ENCODE peak calls at places on chromosome X, in seven cellular contexts. U is choroid plexus epithelial cell; L is mammary epithelial cell; P is CD8-positive, alpha-beta T cell; B is H1; Y is cardiac fibroblast; X is astrocyte of the cerebellum. S is an unnamed sample.

GRCh38 chrX:13085533-13085932 is 41.1 kb upstream of the FAM9C start:
- DNase-seq in X (no peak), Y (no peak), U (no peak), L (no peak), B (no peak), P (peak), S (no peak)

GRCh38 chrX:31132803-31133202 is 61.0 kb upstream of the FTHL17 start:
- DNase-seq in X (no peak), L (no peak), B (no peak), Y (no peak), U (no peak), P (no peak), S (no peak)

GRCh38 chrX:120753413-120754251 is 122.0 kb downstream of the CT47B1 start:
- DNase-seq in B (no peak), U (no peak), X (no peak), L (no peak), P (no peak), Y (no peak), S (no peak)

GRCh38 chrX:69065451-69065850 is 99.8 kb downstream of the PJA1 start:
- DNase-seq in B (no peak), L (peak), Y (peak), U (peak), P (no peak), X (no peak), S (no peak)

GRCh38 chrX:118865231-118865630 is 41.6 kb downstream of the ZCCHC12 start:
- DNase-seq in B (no peak), P (no peak), X (no peak), U (no peak), L (no peak), Y (no peak), S (no peak)

GRCh38 chrX:150361070-150361776 is 1.9 kb upstream of the MAMLD1 start:
- DNase-seq in U (peak), B (no peak), X (no peak), L (peak), Y (no peak), P (peak), S (no peak)

GRCh38 chrX:118355225-118355920 is 9.5 kb downstream of the WDR44 start:
- DNase-seq in X (no peak), U (no peak), B (no peak), L (peak), Y (no peak), P (no peak), S (no peak)

GRCh38 chrX:26558719-26559386 is 342.9 kb downstream of the MAGEB5 start:
- DNase-seq in Y (no peak), X (no peak), L (no peak), U (no peak), B (no peak), P (no peak), S (no peak)

GRCh38 chrX:148741441-148741840 is 241.0 kb downstream of the AFF2 start:
- DNase-seq in U (no peak), Y (peak), X (no peak), P (no peak), B (peak), L (no peak), S (no peak)

GRCh38 chrX:17595456-17596035 is 141.7 kb upstream of the SCML1 start:
- DNase-seq in Y (no peak), P (no peak), L (peak), B (no peak), U (peak), X (no peak), S (no peak)

GRCh38 chrX:55919367-55920221 is 202.0 kb downstream of the RRAGB start:
- DNase-seq in L (peak), X (no peak), P (no peak), Y (no peak), B (no peak), U (no peak), S (no peak)

GRCh38 chrX:130060122-130061069 is 49.9 kb downstream of the ELF4 start:
- DNase-seq in U (peak), P (peak), L (peak), Y (peak), B (no peak), X (no peak), S (no peak)

GRCh38 chrX:133185938-133186337 is 32.2 kb downstream of the TFDP3 start:
- DNase-seq in U (no peak), B (no peak), Y (no peak), X (no peak), L (peak), P (no peak), S (no peak)

GRCh38 chrX:111652719-111653118 is 28.3 kb upstream of the ALG13 start:
- DNase-seq in P (no peak), U (peak), L (no peak), X (no peak), Y (no peak), B (no peak), S (no peak)

GRCh38 chrX:112688242-112688641 is 8.5 kb upstream of the LHFPL1 start:
- DNase-seq in B (no peak), X (no peak), L (no peak), U (no peak), P (no peak), Y (no peak), S (no peak)

GRCh38 chrX:7334253-7334935 is 186.4 kb upstream of the PUDP start:
- DNase-seq in B (no peak), X (peak), P (no peak), Y (peak), L (no peak), U (peak), S (peak)

GRCh38 chrX:110175146-110175545 is 142.7 kb downstream of the AMMECR1 start:
- DNase-seq in L (no peak), U (no peak), Y (no peak), X (no peak), B (no peak), P (no peak), S (no peak)

GRCh38 chrX:4830880-4831557 is 1117.6 kb upstream of the PRKX start:
- DNase-seq in L (peak), B (no peak), U (no peak), P (no peak), X (no peak), Y (no peak), S (no peak)

GRCh38 chrX:29652484-29652883 is 562.9 kb upstream of the MAGEB2 start:
- DNase-seq in B (no peak), U (peak), X (peak), P (no peak), L (peak), Y (peak), S (peak)

GRCh38 chrX:50874878-50875277 is 35.7 kb upstream of the BMP15 start:
- DNase-seq in X (no peak), U (no peak), B (no peak), Y (no peak), L (no peak), P (no peak), S (no peak)

GRCh38 chrX:77776648-77777047 is 9.4 kb downstream of the ATRX start:
- DNase-seq in L (no peak), P (no peak), X (no peak), B (no peak), Y (no peak), U (no peak), S (no peak)

GRCh38 chrX:70504772-70505450 is 60.3 kb downstream of the DLG3 start:
- DNase-seq in L (no peak), U (no peak), B (no peak), X (no peak), P (no peak), Y (no peak), S (no peak)

GRCh38 chrX:8189096-8189830 is 18.2 kb upstream of the VCX2 start:
- DNase-seq in B (no peak), P (no peak), L (no peak), Y (no peak), U (no peak), X (no peak), S (no peak)

GRCh38 chrX:357693-358471 is 28.8 kb downstream of the PPP2R3B start:
- DNase-seq in P (peak), U (peak), L (no peak), X (no peak), B (no peak), Y (peak), S (no peak)

GRCh38 chrX:73401591-73402266 is 45.1 kb upstream of the CDX4 start:
- DNase-seq in Y (no peak), B (no peak), U (no peak), P (no peak), L (no peak), X (no peak), S (no peak)

GRCh38 chrX:22323541-22323940 is 50.8 kb downstream of the CBLL2 start:
- DNase-seq in B (no peak), L (peak), Y (peak), P (no peak), X (peak), U (peak), S (peak)

GRCh38 chrX:7108995-7109634 is 38.4 kb upstream of the STS start:
- DNase-seq in Y (peak), U (no peak), P (no peak), B (no peak), L (no peak), X (no peak), S (no peak)

GRCh38 chrX:12471061-12471460 is 320.2 kb upstream of the PRPS2 start:
- DNase-seq in U (no peak), Y (no peak), P (no peak), B (no peak), L (peak), X (no peak), S (no peak)

GRCh38 chrX:54180403-54180802 is 2.7 kb downstream of the FAM120C start:
- DNase-seq in P (no peak), B (no peak), L (no peak), Y (peak), X (no peak), U (peak), S (no peak)
- H3K4me3 ChIP-seq in P (no peak), B (no peak), L (no peak), Y (peak), X (peak), U (peak), S (peak)

DNA sequence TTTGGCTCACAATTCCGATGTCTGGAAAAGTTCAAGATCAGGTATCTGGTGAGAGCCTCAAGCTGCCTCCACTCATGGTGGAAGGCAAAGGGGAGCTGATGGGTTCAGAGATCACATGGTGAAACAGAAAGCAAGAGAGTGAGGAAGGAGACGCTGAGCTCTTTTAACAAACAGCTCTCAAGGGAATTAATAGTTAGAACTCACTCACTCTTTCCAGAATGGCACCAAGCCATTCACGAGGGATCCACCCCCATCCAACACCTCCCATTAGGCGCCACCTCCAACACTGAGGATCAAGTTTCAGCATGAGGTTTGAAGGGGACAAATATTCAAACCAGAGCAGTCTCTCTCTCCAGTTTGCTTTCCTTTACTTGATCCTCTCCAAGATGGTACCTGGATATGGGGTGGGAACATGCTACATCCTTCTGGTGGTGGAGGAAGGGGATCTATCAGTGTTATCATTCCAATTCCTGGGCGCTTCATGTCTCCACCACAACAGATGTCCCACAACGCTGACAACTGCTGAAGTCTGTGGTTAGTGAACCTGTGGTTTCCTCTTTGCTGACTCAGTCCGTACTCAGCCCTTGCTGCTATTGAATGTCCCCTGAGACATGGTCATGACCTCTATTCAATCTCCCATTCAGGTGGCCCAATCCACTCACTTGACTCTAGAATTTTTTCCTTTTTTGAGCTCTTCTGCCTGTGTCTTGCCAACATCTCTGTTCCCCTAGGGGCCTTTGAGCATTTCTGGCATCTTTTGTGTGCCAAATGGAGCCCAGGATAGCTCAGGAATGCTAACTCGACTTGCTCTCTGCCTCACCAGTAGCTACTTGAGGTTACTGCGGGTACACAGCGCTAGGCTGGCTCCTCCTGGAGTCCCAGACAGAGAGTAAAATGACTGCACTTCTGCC is 395.2 kb downstream of the MID1IP1 start:
- DNase-seq in P (peak), Y (peak), U (peak), X (peak), B (no peak), L (peak), S (peak)
- H3K4me3 ChIP-seq in P (no peak), Y (no peak), U (no peak), X (no peak), B (no peak), L (no peak), S (no peak)

GRCh38 chrX:139971394-139971749 is 6.1 kb upstream of the CXorf66 start:
- DNase-seq in B (no peak), U (no peak), Y (no peak), X (no peak), L (no peak), P (no peak), S (no peak)
- H3K4me3 ChIP-seq in B (no peak), U (no peak), Y (no peak), X (no peak), L (peak), P (no peak), S (no peak)

GRCh38 chrX:10278716-10279115 is 121.9 kb downstream of the CLCN4 start:
- DNase-seq in B (no peak), L (no peak), P (no peak), Y (no peak), U (no peak), X (no peak), S (no peak)

GRCh38 chrX:10282490-10282889 is 125.7 kb downstream of the CLCN4 start:
- DNase-seq in B (no peak), P (no peak), U (no peak), L (no peak), X (no peak), Y (no peak), S (no peak)

GRCh38 chrX:10280061-10280460 is 123.3 kb downstream of the CLCN4 start:
- DNase-seq in P (no peak), Y (no peak), L (no peak), X (no peak), B (no peak), U (no peak), S (no peak)
- H3K4me3 ChIP-seq in P (no peak), Y (no peak), L (no peak), X (no peak), B (no peak), U (no peak), S (no peak)

GRCh38 chrX:153766871-153767673 is 3.0 kb downstream of the PLXNB3 start:
- DNase-seq in X (no peak), B (no peak), L (no peak), Y (no peak), P (no peak), U (no peak), S (no peak)

GRCh38 chrX:153766098-153766817 is 2.2 kb downstream of the PLXNB3 start:
- DNase-seq in X (peak), Y (peak), B (no peak), U (peak), P (peak), L (peak), S (peak)

GRCh38 chrX:153764786-153765137 is 713 bp downstream of the PLXNB3 start:
- DNase-seq in B (no peak), L (no peak), P (no peak), Y (no peak), X (no peak), U (no peak), S (no peak)

GRCh38 chrX:153763989-153764755 is at the start of gene PLXNB3:
- DNase-seq in U (peak), B (peak), L (peak), X (peak), P (peak), Y (peak), S (no peak)

DNA sequence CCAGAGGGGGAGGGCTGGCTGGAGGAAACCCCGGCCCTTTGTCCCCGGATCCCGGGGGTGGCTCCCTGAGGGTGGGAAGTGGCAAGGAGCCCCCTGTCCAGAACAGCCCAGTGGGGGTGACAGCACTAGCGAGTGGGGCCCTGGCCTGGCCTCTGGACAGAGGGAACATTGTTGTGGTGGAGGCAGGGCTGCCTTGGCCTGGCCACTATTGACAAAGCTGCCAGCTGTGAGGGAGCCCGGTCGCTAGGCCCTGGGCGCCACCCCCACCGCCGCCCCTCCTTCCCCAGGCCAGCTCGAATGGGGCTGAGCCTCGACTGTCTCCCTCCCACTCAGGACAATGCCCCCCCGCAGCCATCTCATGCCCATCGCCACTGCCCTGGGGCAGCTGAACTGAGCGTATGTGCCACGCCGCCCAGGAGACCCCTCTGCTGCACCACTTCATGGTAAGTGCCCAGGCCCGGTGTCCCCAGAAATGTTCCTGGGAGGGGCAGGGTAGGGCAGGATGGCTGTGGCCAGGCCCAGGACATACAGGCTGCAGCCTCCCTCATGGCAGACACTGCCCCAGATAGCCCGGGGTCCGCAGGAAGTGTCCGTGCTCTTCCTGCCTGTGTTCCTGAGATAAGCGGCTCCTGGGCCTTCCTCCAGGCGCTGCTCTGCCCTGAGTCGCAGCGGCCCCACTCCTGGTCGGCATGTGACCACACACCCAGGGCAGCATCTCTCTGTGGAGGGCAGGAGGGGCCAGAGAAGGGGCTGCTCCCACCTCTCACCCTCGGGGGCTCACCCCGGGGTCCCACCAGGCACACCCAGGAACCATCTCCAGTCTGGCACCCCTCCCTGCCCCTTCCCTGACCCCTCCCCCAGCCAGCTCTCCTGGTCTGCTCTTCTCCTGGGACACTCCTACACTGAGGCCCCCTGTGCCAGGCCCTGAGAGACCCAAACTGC is 1.4 kb downstream of the PLXNB3 start:
- DNase-seq in Y (peak), L (no peak), X (no peak), B (no peak), P (no peak), U (peak), S (no peak)
- H3K4me3 ChIP-seq in Y (peak), L (peak), X (peak), B (no peak), P (no peak), U (peak), S (peak)

GRCh38 chrX:19715711-19716638 is 171.4 kb downstream of the SH3KBP1 start:
- DNase-seq in B (no peak), Y (no peak), P (no peak), U (no peak), X (no peak), L (no peak), S (no peak)
- H3K4me3 ChIP-seq in B (no peak), Y (no peak), P (no peak), U (no peak), X (no peak), L (no peak), S (no peak)

GRCh38 chrX:20668550-20668949 is 401.8 kb upstream of the RPS6KA3 start:
- DNase-seq in L (no peak), U (no peak), Y (no peak), X (no peak), P (no peak), B (no peak), S (no peak)
- H3K4me3 ChIP-seq in L (no peak), U (no peak), Y (no peak), X (no peak), P (no peak), B (no peak), S (no peak)

GRCh38 chrX:39175418-39176057 is 374.3 kb downstream of the MID1IP1 start:
- DNase-seq in B (no peak), U (no peak), L (no peak), P (no peak), Y (no peak), X (no peak), S (no peak)

GRCh38 chrX:39171686-39172085 is 370.4 kb downstream of the MID1IP1 start:
- DNase-seq in L (no peak), Y (no peak), U (no peak), P (no peak), X (no peak), B (no peak), S (no peak)

GRCh38 chrX:39176105-39176504 is 374.8 kb downstream of the MID1IP1 start:
- DNase-seq in Y (no peak), U (no peak), P (no peak), X (no peak), L (no peak), B (no peak), S (no peak)

GRCh38 chrX:39170432-39170831 is 369.2 kb downstream of the MID1IP1 start:
- DNase-seq in Y (no peak), P (no peak), B (no peak), U (no peak), L (no peak), X (no peak), S (no peak)

DNA sequence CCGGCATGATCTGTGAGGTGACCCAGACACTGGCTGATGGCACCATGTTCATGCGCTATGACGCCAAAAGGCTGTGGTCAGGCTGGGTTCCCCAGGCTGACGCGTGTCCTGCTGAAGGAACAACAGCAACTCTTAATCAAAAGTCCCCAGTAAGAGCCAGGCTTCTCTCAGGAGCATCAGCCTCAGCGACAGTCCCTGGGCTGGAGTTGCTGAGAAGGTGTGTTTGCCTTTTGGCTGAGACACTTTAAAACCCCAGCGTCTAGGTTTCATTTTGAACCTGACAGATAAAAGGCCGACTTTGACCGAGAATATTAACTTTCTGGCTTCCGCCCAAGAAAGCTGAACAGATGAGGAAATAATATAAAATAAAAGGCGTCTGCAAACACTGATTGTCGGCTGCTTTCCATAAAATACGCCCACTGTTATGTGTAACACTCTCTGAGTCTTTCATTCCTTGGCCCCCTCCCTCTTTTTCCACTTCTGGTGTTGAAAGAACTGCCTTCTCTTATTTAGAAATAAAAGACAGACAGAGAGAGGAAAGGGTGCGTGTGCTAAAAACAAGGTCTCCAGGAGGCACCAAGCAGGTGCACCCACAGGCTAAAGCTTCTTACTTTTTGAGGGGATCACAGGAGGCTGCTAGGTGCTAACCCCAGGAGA is 373.6 kb downstream of the MID1IP1 start:
- DNase-seq in B (no peak), L (no peak), X (no peak), Y (peak), P (peak), U (peak), S (no peak)
- H3K4me3 ChIP-seq in B (no peak), L (no peak), X (no peak), Y (no peak), P (peak), U (no peak), S (no peak)